ENCODE peak calls at places on chromosomes 16 and 17, in eight cellular contexts. N, V, I, A, T, Z, W and X are unnamed samples.

GRCh38 chr16:54460254-54460860 is 173.8 kb upstream of the IRX3 start:
- DNase-seq in N (no peak), V (no peak), I (no peak), A (no peak), T (no peak), Z (no peak), W (no peak), X (no peak)

GRCh38 chr16:29126057-29126494 is 141.2 kb downstream of the LAT start:
- DNase-seq in N (no peak), V (no peak), I (no peak), A (no peak), T (no peak), Z (no peak), W (no peak), X (no peak)

GRCh38 chr17:58215685-58216084 is 3.4 kb downstream of the MKS1 start:
- DNase-seq in N (no peak), V (no peak), I (no peak), A (no peak), T (no peak), Z (no peak), W (no peak), X (no peak)

GRCh38 chr16:80274576-80275191 is 266.1 kb upstream of the DYNLRB2 start:
- DNase-seq in N (no peak), V (no peak), I (peak), A (no peak), T (no peak), Z (no peak), W (no peak), X (no peak)

GRCh38 chr17:58378895-58379824 is 27.2 kb upstream of the SUPT4H1 start:
- DNase-seq in N (no peak), V (no peak), I (no peak), A (no peak), T (no peak), Z (no peak), W (no peak), X (no peak)

GRCh38 chr16:84453061-84453752 is 51.3 kb downstream of the MEAK7 start:
- DNase-seq in N (no peak), V (no peak), I (no peak), A (no peak), T (no peak), Z (no peak), W (no peak), X (no peak)

GRCh38 chr17:17942846-17943245 is 29.4 kb downstream of the TOM1L2 start:
- DNase-seq in N (peak), V (no peak), I (no peak), A (no peak), T (no peak), Z (no peak), W (no peak), X (no peak)

GRCh38 chr16:84084570-84085270 is 32.0 kb downstream of the MBTPS1 start:
- DNase-seq in N (peak), V (peak), I (peak), A (no peak), T (peak), Z (peak), W (peak), X (peak)

GRCh38 chr16:11142951-11143740 is 112.9 kb downstream of the SOCS1 start:
- DNase-seq in N (no peak), V (no peak), I (no peak), A (no peak), T (no peak), Z (no peak), W (no peak), X (no peak)

GRCh38 chr17:49848019-49848473 is at the start of gene TAC4:
- DNase-seq in N (no peak), V (no peak), I (no peak), A (no peak), T (no peak), Z (no peak), W (no peak), X (no peak)

GRCh38 chr16:83685615-83686165 is 122.1 kb upstream of the HSBP1 start:
- DNase-seq in N (no peak), V (no peak), I (no peak), A (no peak), T (no peak), Z (no peak), W (no peak), X (no peak)

GRCh38 chr17:40070895-40071719 is 8.3 kb downstream of the THRA start:
- DNase-seq in N (no peak), V (no peak), I (no peak), A (peak), T (no peak), Z (no peak), W (no peak), X (peak)

GRCh38 chr17:16418684-16419066 is 3.3 kb downstream of the TRPV2 start:
- DNase-seq in N (no peak), V (no peak), I (no peak), A (no peak), T (no peak), Z (no peak), W (no peak), X (no peak)

GRCh38 chr17:82321947-82322466 is 4.6 kb upstream of the CD7 start:
- DNase-seq in N (no peak), V (no peak), I (no peak), A (no peak), T (no peak), Z (no peak), W (no peak), X (no peak)

GRCh38 chr16:53084736-53085538 is 30.1 kb downstream of the CHD9 start:
- DNase-seq in N (no peak), V (no peak), I (no peak), A (no peak), T (no peak), Z (no peak), W (no peak), X (no peak)

GRCh38 chr17:59533694-59534093 is 31.7 kb upstream of the DHX40 start:
- DNase-seq in N (no peak), V (no peak), I (no peak), A (no peak), T (no peak), Z (no peak), W (no peak), X (no peak)

GRCh38 chr17:50358177-50358576 is 12.3 kb downstream of the XYLT2 start:
- DNase-seq in N (no peak), V (no peak), I (no peak), A (no peak), T (no peak), Z (no peak), W (no peak), X (no peak)

GRCh38 chr16:15523092-15523541 is 88.7 kb downstream of the BMERB1 start:
- DNase-seq in N (no peak), V (no peak), I (no peak), A (no peak), T (no peak), Z (no peak), W (no peak), X (peak)

GRCh38 chr17:83193336-83194188 is 114.2 kb downstream of the METRNL start:
- DNase-seq in N (no peak), V (no peak), I (no peak), A (peak), T (no peak), Z (no peak), W (no peak), X (peak)

GRCh38 chr16:16185095-16185494 is 38.2 kb downstream of the ABCC6 start:
- DNase-seq in N (no peak), V (no peak), I (no peak), A (no peak), T (no peak), Z (no peak), W (no peak), X (no peak)

GRCh38 chr17:75237100-75238014 is 24.0 kb downstream of the GGA3 start:
- DNase-seq in N (no peak), V (no peak), I (no peak), A (no peak), T (no peak), Z (no peak), W (no peak), X (peak)